ENCODE peak calls at places on chromosomes 4 and X, in ten cellular contexts. K is heart left ventricle, O is stomach, V is suprapubic skin, D is right lobe of liver, E is gastrocnemius medialis, X is adrenal gland, M is transverse colon, Q is IMR-90, C is ovary. L is an unnamed sample. For H3K36me3, the result is how much of the 10 kb centered on the place peaks cover.

GRCh38 chr4:113212613-113213012 is 163.2 kb downstream of the ANK2 start:
- DNase-seq in E (no peak), K (no peak), M (no peak), O (no peak), D (no peak), X (no peak), V (no peak), C (no peak), Q (no peak), L (no peak)

GRCh38 chr4:122163301-122163700 is 11.2 kb downstream of the BLTP1 start:
- DNase-seq in E (no peak), Q (no peak), M (no peak), V (no peak), O (no peak), X (no peak), D (no peak), K (no peak), C (no peak), L (no peak)

GRCh38 chr4:3295837-3296624 is 3.2 kb downstream of the RGS12 start:
- DNase-seq in O (peak), K (no peak), V (no peak), M (no peak), E (no peak), X (no peak), C (no peak), D (peak), Q (no peak), L (no peak)

GRCh38 chr4:133149932-133150642 is 993 bp downstream of the PCDH10 start:
- DNase-seq in X (no peak), O (no peak), V (no peak), D (no peak), E (no peak), K (no peak), C (no peak), Q (no peak), M (no peak), L (peak)

GRCh38 chrX:41352329-41352801 is 18.4 kb downstream of the DDX3X start:
- DNase-seq in X (no peak), Q (no peak), D (no peak), E (no peak), C (no peak), M (no peak), O (no peak), V (no peak), K (no peak), L (no peak)

GRCh38 chrX:133323450-133323849 is 91.8 kb downstream of the GPC4 start:
- DNase-seq in E (no peak), O (no peak), Q (no peak), X (no peak), V (no peak), K (no peak), C (no peak), D (no peak), M (no peak), L (no peak)

GRCh38 chrX:10615931-10616780 is 4.2 kb downstream of the MID1 start:
- DNase-seq in M (peak), O (peak), E (peak), D (peak), Q (peak), K (no peak), V (no peak), C (peak), X (peak), L (peak)

GRCh38 chrX:5791721-5792120 is 436.9 kb downstream of the NLGN4X start:
- DNase-seq in V (no peak), E (no peak), C (no peak), M (no peak), Q (no peak), D (no peak), O (no peak), K (no peak), X (no peak), L (no peak)

GRCh38 chr4:84647307-84647884 is 64.5 kb downstream of the CDS1 start:
- DNase-seq in V (no peak), K (no peak), C (no peak), E (no peak), Q (no peak), X (peak), M (no peak), D (no peak), O (no peak), L (no peak)

GRCh38 chr4:178037459-178038214 is 595.4 kb upstream of the AGA start:
- DNase-seq in D (no peak), E (no peak), C (no peak), Q (no peak), V (no peak), X (no peak), M (no peak), K (no peak), O (no peak), L (no peak)

GRCh38 chrX:27132851-27133250 is 330.3 kb downstream of the PPP4R3C start:
- DNase-seq in E (no peak), D (no peak), C (no peak), M (no peak), V (no peak), X (no peak), O (no peak), K (no peak), Q (no peak), L (no peak)

GRCh38 chrX:1392376-1393130 is 640 bp upstream of the SLC25A6 start:
- DNase-seq in C (no peak), K (peak), V (no peak), M (peak), Q (peak), O (peak), E (peak), X (peak), D (peak), L (peak)

GRCh38 chr4:99323761-99324160 is 2.6 kb upstream of the ADH1B start:
- DNase-seq in Q (peak), V (no peak), O (no peak), X (no peak), C (no peak), E (peak), D (no peak), K (no peak), M (no peak), L (peak)

GRCh38 chr4:145351922-145352321 is 129.7 kb upstream of the SMAD1 start:
- DNase-seq in Q (no peak), E (no peak), M (no peak), C (no peak), D (no peak), O (no peak), V (no peak), K (no peak), X (no peak), L (no peak)

GRCh38 chrX:50402886-50403285 is 67.7 kb downstream of the DGKK start:
- DNase-seq in Q (no peak), M (no peak), D (no peak), K (no peak), C (no peak), O (no peak), X (no peak), E (no peak), V (no peak), L (no peak)

GRCh38 chr4:2412534-2412884 is 5.9 kb downstream of the ZFYVE28 start:
- DNase-seq in D (no peak), M (peak), C (no peak), E (no peak), Q (no peak), X (no peak), V (no peak), O (peak), K (no peak), L (no peak)

GRCh38 chr4:177194906-177195305 is 114.8 kb upstream of the NEIL3 start:
- DNase-seq in C (no peak), Q (no peak), E (no peak), D (no peak), X (no peak), V (no peak), M (no peak), O (no peak), K (no peak), L (no peak)

GRCh38 chrX:314049-314448 is 4.5 kb downstream of the GTPBP6 start:
- DNase-seq in C (peak), E (no peak), K (peak), X (no peak), V (peak), M (no peak), Q (no peak), D (peak), O (no peak), L (peak)
- H3K36me3 ChIP-seq in C (under half), E (half or more), K (under half), X (under half), V (half or more), M (under half), Q (under half), D (under half), O (half or more), L (under half)

DNA sequence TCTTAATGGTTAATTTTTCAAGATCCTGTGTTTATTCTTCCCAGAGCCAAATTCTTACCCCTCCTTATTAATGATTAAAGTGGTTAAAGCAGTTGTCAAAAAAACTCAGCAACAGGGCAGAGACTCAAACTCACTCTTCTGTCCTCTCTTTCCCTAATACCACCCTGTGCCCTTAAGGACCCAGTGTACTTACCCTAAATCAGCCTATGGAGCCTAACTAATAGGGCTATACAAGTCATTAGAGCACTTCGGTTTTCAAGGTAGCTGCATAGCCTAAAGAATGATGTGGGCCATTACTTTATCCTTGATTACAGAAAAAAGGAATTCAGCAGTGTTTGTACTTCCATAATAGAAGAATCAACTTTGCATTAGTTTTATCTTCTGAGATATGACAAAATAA is 216.3 kb downstream of the KCTD8 start:
- DNase-seq in C (no peak), X (no peak), M (no peak), V (no peak), K (no peak), D (no peak), Q (no peak), E (no peak), O (no peak), L (no peak)
- TF ChIP-seq POLR2A in C (no peak), X (no peak), M (no peak), V (no peak), K (no peak), D (no peak), Q (no peak), E (no peak), O (no peak), L (no peak)

GRCh38 chr4:48483777-48484493 is 792 bp downstream of the SLC10A4 start:
- DNase-seq in E (no peak), C (no peak), X (no peak), O (no peak), K (no peak), V (no peak), Q (no peak), M (no peak), D (no peak), L (no peak)
- H3K4me3 ChIP-seq in E (peak), C (no peak), X (no peak), O (peak), K (peak), V (peak), Q (no peak), M (peak), D (no peak), L (peak)

DNA sequence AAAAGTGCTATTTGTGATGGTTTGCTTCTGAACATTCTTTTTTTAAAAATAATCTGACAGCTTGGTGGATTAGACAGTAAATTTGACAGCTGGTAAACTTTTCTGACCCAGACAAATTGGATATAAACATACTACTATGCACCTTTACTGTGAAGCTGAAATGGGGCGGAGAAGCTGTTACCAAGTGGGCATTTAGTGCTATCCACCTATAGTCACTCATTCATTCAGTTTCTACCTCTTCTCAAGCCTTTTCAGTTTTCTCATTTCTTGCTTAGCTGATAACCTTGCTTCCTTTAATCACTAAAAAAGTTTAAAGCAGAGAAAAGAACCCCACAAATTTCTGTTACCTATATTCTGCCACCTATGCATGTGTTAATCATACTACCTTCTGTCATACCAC is 5.2 kb downstream of the RPS3A start:
- DNase-seq in C (no peak), V (no peak), D (no peak), M (no peak), Q (no peak), O (no peak), K (no peak), X (no peak), E (no peak), L (no peak)
- H3K36me3 ChIP-seq in C (under half), V (half or more), D (under half), M (under half), Q (under half), O (half or more), K (under half), X (half or more), E (half or more), L (half or more)

DNA sequence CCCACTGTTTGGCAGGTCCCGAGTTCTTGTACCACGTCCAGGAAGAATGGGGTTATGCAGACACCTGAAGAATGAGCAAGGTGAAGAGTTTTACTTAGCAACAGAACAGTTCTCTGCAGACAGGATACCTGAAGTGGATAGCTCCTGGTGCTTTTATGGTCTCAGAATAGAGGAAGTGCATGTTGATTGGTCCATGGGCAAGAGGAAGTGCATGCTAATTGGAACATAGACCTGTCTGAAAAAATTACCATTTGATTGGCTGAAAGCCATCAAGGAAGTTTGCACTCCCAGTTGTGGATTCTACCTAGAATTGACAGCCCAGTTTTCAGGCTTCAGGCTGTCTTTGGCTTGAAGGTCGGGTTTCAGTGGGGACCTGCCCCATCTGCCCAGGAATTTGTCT is 887.5 kb downstream of the FAT4 start:
- DNase-seq in O (no peak), X (no peak), C (no peak), M (no peak), E (no peak), Q (no peak), D (no peak), K (no peak), V (no peak), L (no peak)
- TF ChIP-seq POLR2A in O (no peak), X (no peak), C (no peak), M (no peak), E (no peak), Q (no peak), D (no peak), K (no peak), V (no peak), L (no peak)

GRCh38 chr4:86453044-86453501 is 93.2 kb upstream of the MAPK10 start:
- DNase-seq in K (peak), V (no peak), X (no peak), O (no peak), C (peak), E (no peak), M (no peak), Q (peak), D (no peak), L (peak)
- H3K4me3 ChIP-seq in K (no peak), V (peak), X (no peak), O (peak), C (peak), E (no peak), M (peak), Q (peak), D (peak), L (peak)

DNA sequence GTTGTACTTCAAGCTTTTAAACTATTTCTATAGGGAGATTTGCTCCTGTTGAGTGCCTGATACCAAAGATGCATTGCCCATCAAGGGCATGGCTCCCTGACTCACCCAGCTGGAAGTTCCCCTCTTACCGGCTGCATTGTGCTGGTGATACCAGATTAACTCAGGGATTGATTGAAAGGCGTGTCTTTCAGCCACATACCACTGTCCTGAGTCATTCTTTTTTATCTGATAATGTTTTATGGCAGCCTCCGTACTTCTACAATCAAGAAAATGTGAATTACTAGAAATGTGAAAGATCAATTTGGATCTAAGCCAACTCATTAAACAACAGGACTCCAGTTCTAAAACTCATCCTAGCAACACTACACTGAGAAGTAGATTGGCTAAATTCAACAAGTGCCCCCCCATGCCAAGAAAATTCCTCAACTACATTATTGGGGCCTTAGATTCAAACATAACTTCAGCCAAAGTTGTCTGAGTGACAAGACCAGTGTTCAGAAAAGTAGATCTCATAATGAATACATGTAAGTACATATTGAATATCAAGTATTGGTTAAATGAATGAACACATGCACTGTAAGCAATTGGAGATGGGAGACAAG is 40.0 kb downstream of the TXK start:
- DNase-seq in M (peak), K (no peak), X (peak), O (no peak), C (no peak), E (no peak), D (no peak), Q (peak), V (no peak), L (no peak)
- H3K36me3 ChIP-seq in M (under half), K (under half), X (under half), O (under half), C (under half), E (under half), D (under half), Q (under half), V (under half), L (under half)

GRCh38 chrX:154019633-154020499 is at the start of gene IRAK1:
- DNase-seq in E (peak), C (peak), Q (peak), M (peak), V (no peak), K (peak), X (peak), O (peak), D (peak), L (no peak)
- TF ChIP-seq POLR2A in E (peak), C (no peak), Q (peak), M (peak), V (peak), K (no peak), X (peak), O (no peak), D (peak), L (no peak)

L was measured in sigmoid colon.